ENCODE peak calls at places on chromosomes 3 and 15, in ten cellular contexts. F is uterus; K is A673; T is A549; M is cardiac muscle cell; P is OCI-LY7; V is transverse colon; C is CD4-positive, alpha-beta memory T cell; I is aorta; Y is lower lobe of right lung. N is an unnamed sample. For H3K4me1, the result is how much of the 10 kb centered on the place peaks cover.

GRCh38 chr3:72999971-73000370 is 3.4 kb downstream of the PPP4R2 start:
- DNase-seq in T (no peak), F (no peak), M (no peak), C (peak), V (no peak), P (peak), I (no peak), Y (no peak), K (no peak), N (no peak)

GRCh38 chr3:192022412-192022811 is 561.4 kb downstream of the PYDC2 start:
- DNase-seq in V (no peak), I (no peak), K (no peak), M (no peak), Y (no peak), C (no peak), F (no peak), P (no peak), T (peak), N (no peak)

GRCh38 chr3:13281657-13282527 is 138.2 kb downstream of the NUP210 start:
- DNase-seq in K (no peak), C (no peak), Y (peak), I (no peak), P (no peak), F (peak), V (peak), M (peak), T (peak), N (peak)

GRCh38 chr3:11074441-11074840 is 79.9 kb upstream of the HRH1 start:
- DNase-seq in P (no peak), Y (no peak), F (no peak), V (no peak), M (no peak), T (no peak), K (no peak), I (no peak), C (no peak), N (no peak)

GRCh38 chr3:46671541-46672348 is 21.7 kb downstream of the ALS2CL start:
- DNase-seq in P (no peak), T (no peak), M (no peak), K (no peak), I (peak), C (no peak), Y (peak), V (peak), F (peak), N (no peak)

GRCh38 chr15:64895285-64896065 is 16.2 kb upstream of the ANKDD1A start:
- DNase-seq in V (peak), F (no peak), C (peak), M (no peak), P (peak), T (no peak), K (peak), Y (peak), I (peak), N (no peak)

GRCh38 chr15:80588801-80589200 is 106.3 kb upstream of the ABHD17C start:
- DNase-seq in P (no peak), F (no peak), Y (no peak), K (no peak), T (peak), C (no peak), I (no peak), M (no peak), V (no peak), N (no peak)

GRCh38 chr3:181710581-181711255 is 1.0 kb upstream of the SOX2 start:
- DNase-seq in T (peak), K (peak), P (no peak), V (no peak), I (no peak), F (no peak), Y (no peak), C (no peak), M (no peak), N (no peak)

GRCh38 chr3:64539451-64540196 is 148.2 kb downstream of the ADAMTS9 start:
- DNase-seq in Y (no peak), V (peak), P (no peak), I (peak), M (no peak), F (peak), T (no peak), C (no peak), K (no peak), N (no peak)

GRCh38 chr3:43632269-43632733 is 10.5 kb upstream of the ANO10 start:
- DNase-seq in F (no peak), V (no peak), C (no peak), P (no peak), T (peak), K (peak), I (no peak), Y (no peak), M (no peak), N (no peak)

GRCh38 chr3:15460891-15461524 is 33.6 kb downstream of the EAF1 start:
- DNase-seq in F (no peak), K (no peak), I (no peak), P (peak), Y (no peak), M (no peak), T (no peak), V (no peak), C (peak), N (no peak)

GRCh38 chr3:187822402-187822801 is 77.1 kb upstream of the BCL6 start:
- DNase-seq in F (no peak), C (peak), I (no peak), V (no peak), P (peak), M (no peak), K (no peak), T (no peak), Y (no peak), N (no peak)

GRCh38 chr3:126419886-126420786 is 25.4 kb downstream of the CFAP100 start:
- DNase-seq in K (no peak), T (no peak), M (no peak), V (no peak), Y (no peak), F (no peak), I (no peak), C (no peak), P (no peak), N (no peak)

GRCh38 chr15:100973351-100974034 is 54.3 kb downstream of the LRRK1 start:
- DNase-seq in C (no peak), T (no peak), V (no peak), I (no peak), F (no peak), Y (no peak), M (peak), K (no peak), P (no peak), N (no peak)

GRCh38 chr3:49703443-49703927 is 14.1 kb downstream of the RNF123 start:
- DNase-seq in V (peak), K (peak), T (peak), I (peak), Y (peak), P (peak), M (peak), C (peak), F (peak), N (no peak)

GRCh38 chr3:65170357-65171090 is 482.7 kb upstream of the ADAMTS9 start:
- DNase-seq in C (no peak), F (peak), P (no peak), T (peak), K (peak), M (peak), V (peak), I (peak), Y (peak), N (peak)

GRCh38 chr3:138114431-138114918 is 933 bp downstream of the DZIP1L start:
- DNase-seq in M (peak), T (peak), P (no peak), C (no peak), F (no peak), Y (no peak), V (no peak), I (no peak), K (no peak), N (no peak)

GRCh38 chr15:96046620-96047240 is 283.8 kb upstream of the NR2F2 start:
- DNase-seq in I (no peak), V (no peak), T (no peak), K (no peak), F (no peak), M (no peak), C (no peak), P (no peak), Y (no peak), N (no peak)

GRCh38 chr15:74889390-74889881 is 406 bp upstream of the MPI start:
- DNase-seq in C (no peak), Y (peak), K (no peak), V (peak), M (peak), T (no peak), P (no peak), F (peak), I (peak), N (peak)

GRCh38 chr3:25910997-25911396 is 121.1 kb downstream of the OXSM start:
- DNase-seq in P (peak), M (no peak), I (peak), C (peak), T (peak), K (peak), V (peak), F (no peak), Y (peak), N (no peak)

GRCh38 chr15:29430124-29430523 is 160.5 kb upstream of the NSMCE3 start:
- DNase-seq in F (no peak), V (no peak), P (no peak), K (no peak), Y (no peak), T (no peak), C (no peak), I (no peak), M (no peak), N (no peak)

DNA sequence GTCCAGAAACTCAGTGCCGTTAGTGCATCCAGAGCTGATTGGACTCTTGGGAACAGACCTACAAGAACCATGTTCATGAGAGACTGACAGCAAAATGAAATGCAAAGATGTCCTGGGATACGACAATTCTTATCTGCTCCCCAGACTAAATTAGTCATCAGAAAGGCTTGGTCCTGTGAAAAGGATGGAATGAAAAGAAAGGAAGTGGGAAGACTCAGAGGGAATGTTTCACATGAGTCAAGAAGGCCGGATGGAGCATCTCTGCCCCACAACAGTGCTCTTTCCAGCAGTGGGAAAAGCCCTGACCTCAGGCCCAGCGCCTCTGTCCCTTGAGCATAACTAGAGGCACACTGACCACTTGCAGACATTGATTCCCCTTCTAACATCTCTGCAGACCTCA is 39.3 kb upstream of the UACA start:
- DNase-seq in Y (no peak), I (no peak), C (no peak), P (no peak), F (no peak), M (no peak), K (no peak), V (no peak), T (peak), N (no peak)
- H3K4me1 ChIP-seq in Y (under half), I (under half), C (under half), P (under half), F (under half), M (under half), K (under half), V (under half), T (under half), N (under half)

DNA sequence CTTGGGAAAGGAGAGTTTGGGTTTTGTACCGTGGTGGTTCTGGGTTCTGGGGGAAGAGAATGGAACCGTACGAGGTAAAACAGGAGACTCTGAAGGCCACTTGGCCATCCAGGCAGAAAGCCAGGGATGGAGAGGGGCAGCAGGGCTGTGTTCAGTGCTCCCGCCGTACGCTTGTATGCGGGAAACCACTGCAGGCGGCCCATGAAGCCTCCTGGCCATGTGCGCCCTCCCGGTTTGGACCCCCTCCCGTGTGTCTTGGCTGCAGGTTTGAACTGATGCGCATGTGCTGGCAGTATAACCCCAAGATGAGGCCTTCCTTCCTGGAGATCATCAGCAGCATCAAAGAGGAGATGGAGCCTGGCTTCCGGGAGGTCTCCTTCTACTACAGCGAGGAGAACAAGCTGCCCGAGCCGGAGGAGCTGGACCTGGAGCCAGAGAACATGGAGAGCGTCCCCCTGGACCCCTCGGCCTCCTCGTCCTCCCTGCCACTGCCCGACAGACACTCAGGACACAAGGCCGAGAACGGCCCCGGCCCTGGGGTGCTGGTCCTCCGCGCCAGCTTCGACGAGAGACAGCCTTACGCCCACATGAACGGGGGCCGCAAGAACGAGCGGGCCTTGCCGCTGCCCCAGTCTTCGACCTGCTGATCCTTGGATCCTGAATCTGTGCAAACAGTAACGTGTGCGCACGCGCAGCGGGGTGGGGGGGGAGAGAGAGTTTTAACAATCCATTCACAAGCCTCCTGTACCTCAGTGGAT is 50.6 kb downstream of the PGPEP1L start:
- DNase-seq in I (no peak), Y (no peak), V (no peak), T (no peak), M (no peak), C (no peak), P (no peak), F (no peak), K (no peak), N (no peak)
- H3K4me1 ChIP-seq in I (under half), Y (under half), V (under half), T (under half), M (under half), C (under half), P (under half), F (under half), K (under half), N (under half)

GRCh38 chr15:25789206-25789605 is 73.9 kb downstream of the ATP10A start:
- DNase-seq in I (no peak), M (no peak), T (no peak), Y (no peak), P (no peak), V (no peak), F (peak), K (no peak), C (no peak), N (no peak)
- H3K4me1 ChIP-seq in I (under half), M (under half), T (under half), Y (under half), P (under half), V (under half), F (under half), K (under half), C (under half), N (under half)

DNA sequence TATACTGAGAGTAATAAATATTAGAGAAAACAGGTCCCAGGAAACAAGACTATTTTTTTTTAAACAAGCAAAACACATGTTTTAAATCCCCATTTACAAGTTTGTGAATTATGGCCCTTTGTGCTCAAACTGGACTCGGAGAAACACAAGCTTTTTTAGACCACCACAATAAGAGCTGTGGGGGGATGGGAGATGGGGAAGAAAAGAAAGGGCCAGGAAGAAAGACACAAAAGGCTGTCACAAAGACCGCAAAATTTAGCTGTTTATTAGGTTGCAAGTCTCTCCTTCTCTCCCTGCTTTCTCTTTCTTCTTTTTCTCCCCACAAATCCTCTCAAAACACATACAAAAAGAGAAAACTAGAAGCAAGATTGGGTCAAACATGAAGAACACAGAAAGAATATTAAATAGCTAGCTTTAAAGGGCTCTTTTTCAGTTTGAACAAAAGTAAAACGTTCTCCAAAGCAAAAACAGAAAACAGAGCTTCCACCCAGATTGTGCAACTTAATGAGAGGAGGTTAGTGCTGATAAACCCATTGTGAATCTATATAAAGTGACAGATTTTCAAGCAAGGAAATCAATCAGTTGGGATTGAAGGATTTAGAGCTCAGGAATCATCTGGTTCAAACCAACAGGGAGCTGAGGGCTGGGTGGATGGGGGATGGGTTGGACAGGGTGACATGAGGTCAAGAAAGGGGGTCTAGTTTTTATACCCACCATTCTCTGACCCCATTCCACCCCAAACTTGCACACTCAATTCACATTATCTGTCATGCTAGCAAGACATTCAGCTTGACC is 87.3 kb downstream of the DHX30 start:
- DNase-seq in M (no peak), F (no peak), P (no peak), I (no peak), Y (no peak), T (no peak), K (no peak), C (no peak), V (no peak), N (no peak)
- H3K4me1 ChIP-seq in M (under half), F (under half), P (under half), I (under half), Y (under half), T (under half), K (under half), C (under half), V (under half), N (under half)

GRCh38 chr15:73626072-73626471 is 7.1 kb downstream of the NPTN start:
- DNase-seq in F (no peak), I (no peak), M (no peak), P (no peak), C (no peak), K (no peak), Y (no peak), T (no peak), V (no peak), N (no peak)

GRCh38 chr15:73621286-73621826 is 11.8 kb downstream of the NPTN start:
- DNase-seq in F (no peak), T (no peak), P (no peak), Y (no peak), M (no peak), C (no peak), K (no peak), I (no peak), V (no peak), N (no peak)

GRCh38 chr15:73620078-73620477 is 13.1 kb downstream of the NPTN start:
- DNase-seq in K (no peak), M (no peak), T (no peak), I (no peak), F (no peak), P (no peak), V (no peak), C (no peak), Y (no peak), N (no peak)

GRCh38 chr15:73628102-73628501 is 5.1 kb downstream of the NPTN start:
- DNase-seq in F (no peak), P (no peak), M (no peak), V (no peak), K (no peak), I (no peak), T (no peak), C (no peak), Y (no peak), N (no peak)

DNA sequence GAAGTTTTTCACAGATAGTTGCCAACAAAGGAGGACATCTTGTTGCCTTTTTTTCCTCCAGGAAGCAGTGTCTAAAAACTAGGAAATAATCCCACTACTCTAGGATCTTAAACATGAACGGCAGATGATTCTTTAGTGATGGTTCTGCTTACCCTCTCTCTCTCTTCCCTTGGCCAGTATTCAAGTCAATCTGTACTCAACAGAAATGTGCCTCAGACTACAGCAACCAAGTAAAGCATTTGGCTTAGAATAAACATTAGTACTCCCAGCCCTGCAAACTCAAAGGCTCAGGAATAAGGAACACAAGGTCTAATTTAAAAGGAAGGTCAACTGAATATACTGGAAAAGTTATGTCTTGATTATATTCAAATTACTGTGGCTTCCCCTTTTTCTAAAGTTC is 8.7 kb downstream of the NPTN start:
- DNase-seq in K (no peak), M (no peak), T (no peak), V (no peak), I (no peak), C (no peak), F (no peak), P (no peak), Y (no peak), N (no peak)
- H3K4me1 ChIP-seq in K (half or more), M (under half), T (half or more), V (half or more), I (under half), C (under half), F (under half), P (under half), Y (half or more), N (under half)

GRCh38 chr15:85593809-85594441 is 200.8 kb downstream of the KLHL25 start:
- DNase-seq in F (no peak), I (no peak), T (no peak), K (no peak), Y (no peak), M (no peak), C (no peak), V (no peak), P (no peak), N (no peak)

GRCh38 chr15:85591622-85592021 is 203.1 kb downstream of the KLHL25 start:
- DNase-seq in K (no peak), P (no peak), M (no peak), T (no peak), Y (no peak), C (no peak), V (no peak), F (no peak), I (no peak), N (no peak)

GRCh38 chr15:85588657-85589056 is 206.1 kb downstream of the KLHL25 start:
- DNase-seq in Y (no peak), V (no peak), M (peak), C (no peak), F (no peak), T (no peak), K (no peak), I (no peak), P (no peak), N (no peak)

GRCh38 chr15:85589873-85590272 is 204.9 kb downstream of the KLHL25 start:
- DNase-seq in P (no peak), V (no peak), K (no peak), C (no peak), F (no peak), I (no peak), M (no peak), T (peak), Y (no peak), N (no peak)

DNA sequence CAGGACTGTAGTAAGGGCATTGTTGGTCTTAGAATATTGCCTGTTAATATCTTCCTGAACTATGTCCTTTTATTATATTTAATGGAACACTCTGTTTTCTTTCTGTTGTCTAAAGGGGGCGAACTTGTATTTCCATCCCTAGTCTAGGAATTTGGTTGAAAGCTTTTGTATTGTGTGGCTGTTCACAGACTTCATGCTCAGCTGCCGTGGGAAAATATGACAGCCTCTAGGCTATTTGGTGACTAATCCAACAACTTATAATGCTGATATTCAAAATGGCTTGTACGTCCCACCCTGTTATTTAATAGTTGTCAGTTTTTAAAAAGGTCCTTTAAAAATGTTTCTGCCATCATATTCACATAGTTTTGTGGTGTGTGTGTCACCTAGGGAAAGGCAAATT is 202.6 kb downstream of the KLHL25 start:
- DNase-seq in F (no peak), K (peak), Y (no peak), M (no peak), T (peak), I (no peak), C (no peak), V (no peak), P (no peak), N (no peak)
- H3K4me1 ChIP-seq in F (under half), K (under half), Y (half or more), M (under half), T (half or more), I (under half), C (under half), V (under half), P (under half), N (under half)

N was measured in right atrium auricular region.